ENCODE peak calls at places on chromosomes 1 and 21, in ten cellular contexts. G is heart right ventricle; Z is fibroblast of mammary gland; X is left ventricle myocardium inferior; R is cardiac muscle cell; A is progenitor cell of endocrine pancreas; N is astrocyte; T is CD4-positive, alpha-beta T cell; L is AG10803; S is breast epithelium. K is an unnamed sample.

GRCh38 chr1:29861446-29861845 is 625.1 kb downstream of the PTPRU start:
- DNase-seq in G (no peak), Z (no peak), X (no peak), R (no peak), A (no peak), N (no peak), T (no peak), L (no peak), S (no peak), K (no peak)

GRCh38 chr21:28442624-28443023 is 550.1 kb downstream of the LTN1 start:
- DNase-seq in G (no peak), Z (peak), X (no peak), R (no peak), A (no peak), N (peak), T (no peak), L (peak), S (no peak), K (no peak)

GRCh38 chr1:23168079-23168461 is 586 bp downstream of the LUZP1 start:
- DNase-seq in G (peak), Z (no peak), X (peak), R (peak), A (peak), N (no peak), T (no peak), L (no peak), S (no peak), K (peak)

GRCh38 chr1:147627435-147628110 is 42.8 kb downstream of the ACP6 start:
- DNase-seq in G (peak), Z (peak), X (peak), R (peak), A (peak), N (no peak), T (peak), L (peak), S (no peak), K (peak)

GRCh38 chr1:91400133-91400725 is 4.4 kb downstream of the HFM1 start:
- DNase-seq in G (peak), Z (peak), X (no peak), R (no peak), A (no peak), N (no peak), T (no peak), L (peak), S (no peak), K (no peak)

GRCh38 chr1:94980049-94980908 is 53.4 kb upstream of the CNN3 start:
- DNase-seq in G (no peak), Z (peak), X (no peak), R (no peak), A (no peak), N (peak), T (no peak), L (peak), S (no peak), K (no peak)

GRCh38 chr1:119787776-119788175 is 19.1 kb upstream of the HMGCS2 start:
- DNase-seq in G (no peak), Z (peak), X (no peak), R (no peak), A (no peak), N (peak), T (no peak), L (peak), S (no peak), K (no peak)

GRCh38 chr1:66333463-66334232 is 200.3 kb upstream of the SGIP1 start:
- DNase-seq in G (peak), Z (no peak), X (peak), R (no peak), A (no peak), N (no peak), T (no peak), L (no peak), S (no peak), K (no peak)

GRCh38 chr1:30516505-30516858 is 206.9 kb downstream of the MATN1 start:
- DNase-seq in G (no peak), Z (no peak), X (no peak), R (no peak), A (no peak), N (no peak), T (no peak), L (no peak), S (no peak), K (no peak)

GRCh38 chr1:27887215-27888035 is 15.1 kb downstream of the THEMIS2 start:
- DNase-seq in G (no peak), Z (no peak), X (no peak), R (no peak), A (no peak), N (no peak), T (peak), L (no peak), S (no peak), K (no peak)

GRCh38 chr1:154749078-154749760 is 120.9 kb downstream of the KCNN3 start:
- DNase-seq in G (no peak), Z (peak), X (no peak), R (no peak), A (no peak), N (peak), T (no peak), L (peak), S (no peak), K (no peak)

GRCh38 chr1:70864302-70864701 is 183.3 kb downstream of the PTGER3 start:
- DNase-seq in G (no peak), Z (peak), X (no peak), R (no peak), A (no peak), N (no peak), T (no peak), L (peak), S (no peak), K (no peak)

GRCh38 chr1:70486676-70487470 is 75.8 kb downstream of the CTH start:
- DNase-seq in G (peak), Z (peak), X (no peak), R (no peak), A (no peak), N (peak), T (no peak), L (peak), S (no peak), K (no peak)

GRCh38 chr1:94821636-94822305 is 1.6 kb downstream of the SLC44A3 start:
- DNase-seq in G (no peak), Z (no peak), X (no peak), R (no peak), A (no peak), N (no peak), T (no peak), L (no peak), S (no peak), K (no peak)

GRCh38 chr21:22961248-22961647 is 1963.0 kb downstream of the NCAM2 start:
- DNase-seq in G (no peak), Z (no peak), X (no peak), R (no peak), A (no peak), N (no peak), T (no peak), L (no peak), S (no peak), K (no peak)

GRCh38 chr1:3651011-3651938 is 1.0 kb upstream of the TP73 start:
- DNase-seq in G (no peak), Z (no peak), X (no peak), R (no peak), A (no peak), N (no peak), T (no peak), L (no peak), S (no peak), K (no peak)

GRCh38 chr21:42839271-42840231 is 39.8 kb downstream of the WDR4 start:
- DNase-seq in G (no peak), Z (no peak), X (peak), R (no peak), A (no peak), N (no peak), T (no peak), L (no peak), S (no peak), K (no peak)

GRCh38 chr1:70222716-70223235 is 1.6 kb downstream of the SRSF11 start:
- DNase-seq in G (no peak), Z (peak), X (no peak), R (no peak), A (no peak), N (no peak), T (no peak), L (no peak), S (no peak), K (no peak)

GRCh38 chr1:204453141-204453772 is 41.3 kb downstream of the PIK3C2B start:
- DNase-seq in G (no peak), Z (no peak), X (no peak), R (no peak), A (no peak), N (no peak), T (peak), L (no peak), S (no peak), K (no peak)

GRCh38 chr21:40047993-40048730 is 180.9 kb downstream of the PCP4 start:
- DNase-seq in G (no peak), Z (no peak), X (no peak), R (no peak), A (no peak), N (peak), T (no peak), L (peak), S (peak), K (no peak)

GRCh38 chr21:33211732-33212131 is 18.0 kb upstream of the IFNAR2 start:
- DNase-seq in G (no peak), Z (no peak), X (no peak), R (no peak), A (no peak), N (no peak), T (no peak), L (no peak), S (no peak), K (no peak)

GRCh38 chr1:33220701-33221384 is 35.4 kb upstream of the ZNF362 start:
- DNase-seq in G (no peak), Z (no peak), X (no peak), R (peak), A (no peak), N (peak), T (no peak), L (no peak), S (no peak), K (no peak)

GRCh38 chr1:172637522-172637921 is 21.4 kb upstream of the FASLG start:
- DNase-seq in G (no peak), Z (peak), X (no peak), R (no peak), A (no peak), N (peak), T (no peak), L (peak), S (no peak), K (no peak)

GRCh38 chr1:29213055-29213454 is 17.7 kb downstream of the MECR start:
- DNase-seq in G (no peak), Z (no peak), X (no peak), R (no peak), A (no peak), N (no peak), T (no peak), L (no peak), S (no peak), K (no peak)

GRCh38 chr1:12518956-12519707 is 98.9 kb downstream of the DHRS3 start:
- DNase-seq in G (peak), Z (peak), X (peak), R (peak), A (no peak), N (peak), T (no peak), L (peak), S (no peak), K (no peak)

GRCh38 chr1:59625388-59625787 is 189.4 kb upstream of the HOOK1 start:
- DNase-seq in G (no peak), Z (no peak), X (no peak), R (no peak), A (no peak), N (no peak), T (no peak), L (no peak), S (no peak), K (no peak)

GRCh38 chr21:17406202-17406601 is 106.6 kb upstream of the CXADR start:
- DNase-seq in G (no peak), Z (no peak), X (no peak), R (no peak), A (no peak), N (peak), T (no peak), L (no peak), S (no peak), K (no peak)

GRCh38 chr1:232880354-232880753 is 70.1 kb upstream of the NTPCR start:
- DNase-seq in G (no peak), Z (peak), X (no peak), R (peak), A (no peak), N (no peak), T (no peak), L (peak), S (no peak), K (peak)

GRCh38 chr1:170126691-170127090 is 19.1 kb upstream of the NTMT2 start:
- DNase-seq in G (no peak), Z (peak), X (no peak), R (peak), A (no peak), N (peak), T (no peak), L (peak), S (no peak), K (no peak)

GRCh38 chr21:37855568-37856391 is 60.5 kb downstream of the KCNJ6 start:
- DNase-seq in G (no peak), Z (peak), X (no peak), R (no peak), A (no peak), N (peak), T (no peak), L (peak), S (no peak), K (no peak)

DNA sequence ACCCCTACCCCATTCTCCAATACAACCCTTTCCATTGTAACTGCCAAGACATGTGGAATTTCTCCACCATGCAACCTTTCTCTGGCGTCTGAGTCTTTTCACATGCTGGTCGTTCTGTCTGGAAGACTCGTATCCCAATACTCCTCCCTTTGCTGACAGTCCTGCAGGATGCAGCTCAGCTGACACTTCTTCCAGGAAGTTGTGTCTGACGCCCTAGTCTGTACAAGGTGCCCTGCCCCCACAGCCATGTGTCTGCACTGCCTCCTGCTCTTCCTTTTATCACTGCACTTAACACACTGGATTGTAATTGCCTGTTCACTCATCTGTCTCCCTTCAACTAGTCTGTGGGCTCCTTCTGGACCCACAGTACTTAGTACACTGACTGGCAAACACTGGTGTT is 188.0 kb downstream of the LMX1A start:
- DNase-seq in G (no peak), Z (no peak), X (no peak), R (no peak), A (no peak), N (no peak), T (no peak), L (no peak), S (no peak), K (peak)
- TF ChIP-seq CTCF in G (no peak), Z (no peak), X (no peak), R (no peak), A (no peak), N (no peak), T (no peak), L (no peak), S (no peak), K (no peak)

DNA sequence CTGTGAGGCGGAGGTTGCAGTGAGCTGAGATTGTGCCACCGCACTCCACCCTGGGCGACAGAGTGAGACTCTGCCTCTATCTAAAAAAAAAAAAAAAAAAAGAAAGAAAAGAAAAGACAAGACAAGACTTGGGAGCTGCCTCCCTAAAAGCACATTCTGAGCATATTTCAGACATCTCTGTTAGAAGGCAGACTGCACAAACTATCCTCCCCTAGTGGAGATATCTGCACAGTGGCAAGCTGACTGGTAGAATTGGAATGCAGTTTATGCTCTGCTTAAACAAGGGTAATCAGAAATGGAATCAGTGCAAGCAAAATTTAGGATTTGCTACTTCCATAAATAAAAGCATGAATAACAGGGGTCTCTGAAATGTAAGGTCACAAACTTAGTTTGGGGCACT is 31.8 kb downstream of the GNG4 start:
- DNase-seq in G (no peak), Z (peak), X (no peak), R (no peak), A (no peak), N (peak), T (no peak), L (peak), S (no peak), K (no peak)
- TF ChIP-seq CTCF in G (no peak), Z (peak), X (no peak), R (peak), A (no peak), N (peak), T (no peak), L (peak), S (no peak), K (no peak)

DNA sequence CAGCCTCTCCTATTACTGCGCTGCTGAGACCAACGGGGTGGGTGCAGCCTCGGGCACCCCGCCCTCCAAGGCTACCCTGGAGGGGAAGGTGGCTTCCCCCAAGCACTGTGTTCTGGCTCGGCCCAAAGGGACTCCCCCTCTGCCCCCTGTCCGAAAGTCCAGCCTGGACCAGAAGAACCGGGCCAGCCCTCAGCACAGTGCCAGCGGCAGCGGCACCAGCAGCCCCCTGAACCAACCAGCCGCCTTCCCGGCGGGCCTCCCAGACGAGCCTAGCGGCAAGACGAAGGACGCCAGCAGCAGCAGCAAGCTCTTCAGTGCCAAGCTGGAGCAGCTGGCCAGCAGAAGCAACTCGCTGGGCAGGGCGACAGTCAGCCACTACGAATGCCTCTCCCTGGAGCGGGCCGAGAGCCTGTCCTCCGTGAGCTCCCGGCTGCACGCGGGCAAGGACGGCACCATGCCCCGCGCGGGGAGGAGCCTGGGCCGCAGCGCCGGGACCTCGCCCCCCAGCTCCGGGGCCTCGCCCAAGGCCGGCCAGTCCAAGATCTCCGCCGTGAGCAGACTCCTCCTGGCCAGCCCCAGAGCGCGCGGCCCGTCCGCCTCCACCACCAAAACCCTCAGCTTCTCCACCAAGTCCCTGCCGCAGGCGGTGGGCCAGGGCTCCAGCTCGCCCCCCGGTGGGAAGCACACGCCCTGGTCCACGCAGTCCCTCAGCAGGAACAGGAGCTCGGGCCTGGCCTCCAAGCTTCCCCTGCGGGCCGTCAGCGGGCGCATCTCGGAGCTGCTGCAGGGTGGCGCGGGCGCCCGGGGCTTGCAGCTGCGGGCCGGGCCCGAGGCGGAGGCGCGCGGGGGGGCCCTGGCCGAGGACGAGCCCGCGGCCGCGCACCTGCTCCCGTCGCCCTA is 533.1 kb downstream of the KIF26B start:
- DNase-seq in G (no peak), Z (no peak), X (no peak), R (no peak), A (no peak), N (peak), T (no peak), L (no peak), S (no peak), K (peak)
- TF ChIP-seq CTCF in G (no peak), Z (no peak), X (no peak), R (no peak), A (peak), N (no peak), T (no peak), L (no peak), S (no peak), K (no peak)

GRCh38 chr1:117059678-117060440 is at the start of gene TTF2:
- DNase-seq in G (peak), Z (peak), X (peak), R (peak), A (peak), N (peak), T (peak), L (peak), S (peak), K (peak)
- TF ChIP-seq CTCF in G (peak), Z (peak), X (peak), R (peak), A (peak), N (no peak), T (peak), L (peak), S (no peak), K (no peak)

GRCh38 chr1:20164694-20165202 is 21.1 kb upstream of the UBXN10 start:
- DNase-seq in G (peak), Z (no peak), X (peak), R (peak), A (no peak), N (no peak), T (no peak), L (no peak), S (no peak), K (no peak)
- TF ChIP-seq CTCF in G (peak), Z (no peak), X (peak), R (peak), A (no peak), N (no peak), T (no peak), L (no peak), S (no peak), K (no peak)

K was measured in endothelial cell.